ENCODE peak calls at places on chromosomes 3 and 15, in ten cellular contexts. P is naive thymus-derived CD4-positive, alpha-beta T cell; G is heart left ventricle; W is Karpas-422; D is H1; I is mammary epithelial cell; F is dorsolateral prefrontal cortex; C is upper lobe of right lung; Q is uterus; U is tibial artery. O is an unnamed sample.

GRCh38 chr3:186842426-186843038 is at the start of gene ADIPOQ:
- DNase-seq in P (no peak), G (no peak), W (no peak), D (no peak), I (no peak), F (no peak), C (no peak), Q (no peak), U (no peak), O (no peak)

GRCh38 chr15:94230886-94231727 is at the start of gene MCTP2:
- DNase-seq in P (peak), G (peak), W (peak), D (peak), I (peak), F (no peak), C (peak), Q (peak), U (peak), O (peak)

GRCh38 chr15:31077981-31078380 is 23.5 kb downstream of the TRPM1 start:
- DNase-seq in P (no peak), G (no peak), W (no peak), D (no peak), I (no peak), F (no peak), C (no peak), Q (no peak), U (no peak), O (no peak)

GRCh38 chr3:11655188-11655928 is 11.6 kb upstream of the VGLL4 start:
- DNase-seq in P (no peak), G (no peak), W (no peak), D (no peak), I (no peak), F (no peak), C (no peak), Q (no peak), U (no peak), O (no peak)

GRCh38 chr3:168116279-168116678 is 20.6 kb upstream of the GOLIM4 start:
- DNase-seq in P (no peak), G (peak), W (no peak), D (no peak), I (peak), F (no peak), C (peak), Q (peak), U (peak), O (peak)

GRCh38 chr3:189944285-189945145 is 176.2 kb downstream of the P3H2 start:
- DNase-seq in P (no peak), G (no peak), W (no peak), D (no peak), I (peak), F (no peak), C (no peak), Q (no peak), U (no peak), O (peak)

GRCh38 chr15:66951976-66952375 is 113.4 kb upstream of the SMAD3 start:
- DNase-seq in P (no peak), G (no peak), W (peak), D (no peak), I (no peak), F (no peak), C (no peak), Q (no peak), U (no peak), O (no peak)

GRCh38 chr3:107216711-107217110 is 160.5 kb upstream of the CCDC54 start:
- DNase-seq in P (no peak), G (no peak), W (no peak), D (no peak), I (peak), F (peak), C (no peak), Q (no peak), U (no peak), O (no peak)

GRCh38 chr3:29186982-29187718 is 93.7 kb upstream of the RBMS3 start:
- DNase-seq in P (no peak), G (no peak), W (no peak), D (no peak), I (peak), F (no peak), C (no peak), Q (no peak), U (no peak), O (no peak)

GRCh38 chr15:64379216-64379960 is 1.9 kb downstream of the PCLAF start:
- DNase-seq in P (peak), G (no peak), W (no peak), D (no peak), I (no peak), F (no peak), C (no peak), Q (no peak), U (no peak), O (no peak)

GRCh38 chr3:27568393-27568792 is 84.2 kb upstream of the SLC4A7 start:
- DNase-seq in P (no peak), G (peak), W (no peak), D (no peak), I (peak), F (peak), C (peak), Q (peak), U (peak), O (peak)

GRCh38 chr3:82100378-82100777 is 338.9 kb upstream of the GBE1 start:
- DNase-seq in P (no peak), G (no peak), W (no peak), D (no peak), I (peak), F (no peak), C (no peak), Q (no peak), U (no peak), O (no peak)

GRCh38 chr3:134367869-134368750 is 6.1 kb downstream of the AMOTL2 start:
- DNase-seq in P (no peak), G (no peak), W (no peak), D (no peak), I (no peak), F (no peak), C (peak), Q (no peak), U (no peak), O (no peak)

GRCh38 chr15:64643685-64644084 is 131.7 kb downstream of the RBPMS2 start:
- DNase-seq in P (no peak), G (no peak), W (no peak), D (no peak), I (no peak), F (no peak), C (no peak), Q (no peak), U (no peak), O (no peak)

GRCh38 chr3:122692674-122693073 is 12.0 kb downstream of the PARP14 start:
- DNase-seq in P (no peak), G (no peak), W (no peak), D (no peak), I (no peak), F (no peak), C (no peak), Q (no peak), U (no peak), O (no peak)

GRCh38 chr15:67098768-67099282 is 33.4 kb downstream of the SMAD3 start:
- DNase-seq in P (no peak), G (no peak), W (no peak), D (no peak), I (no peak), F (no peak), C (no peak), Q (no peak), U (no peak), O (no peak)

GRCh38 chr15:89163271-89164055 is 57.9 kb downstream of the RLBP1 start:
- DNase-seq in P (no peak), G (no peak), W (no peak), D (no peak), I (no peak), F (no peak), C (no peak), Q (no peak), U (no peak), O (no peak)

GRCh38 chr3:161104561-161105551 is at the start of gene B3GALNT1:
- DNase-seq in P (peak), G (peak), W (peak), D (peak), I (peak), F (peak), C (peak), Q (peak), U (peak), O (peak)

GRCh38 chr3:109804697-109805096 is 467.4 kb upstream of the DPPA4 start:
- DNase-seq in P (no peak), G (no peak), W (no peak), D (no peak), I (peak), F (no peak), C (no peak), Q (no peak), U (no peak), O (no peak)

GRCh38 chr3:98577178-98577895 is 16.1 kb downstream of the CPOX start:
- DNase-seq in P (no peak), G (no peak), W (no peak), D (no peak), I (peak), F (no peak), C (no peak), Q (no peak), U (no peak), O (no peak)

GRCh38 chr15:79282371-79283251 is at the start of gene ANKRD34C:
- DNase-seq in P (no peak), G (peak), W (no peak), D (no peak), I (no peak), F (peak), C (no peak), Q (no peak), U (no peak), O (no peak)

GRCh38 chr3:58492385-58492970 is 582 bp downstream of the KCTD6 start:
- DNase-seq in P (no peak), G (no peak), W (peak), D (no peak), I (no peak), F (peak), C (no peak), Q (no peak), U (no peak), O (no peak)

GRCh38 chr3:123807820-123808219 is 76.3 kb downstream of the MYLK start:
- DNase-seq in P (no peak), G (no peak), W (no peak), D (no peak), I (peak), F (no peak), C (no peak), Q (peak), U (no peak), O (peak)

GRCh38 chr3:118262800-118263402 is 771.7 kb downstream of the IGSF11 start:
- DNase-seq in P (no peak), G (no peak), W (no peak), D (no peak), I (peak), F (no peak), C (no peak), Q (no peak), U (no peak), O (no peak)

GRCh38 chr3:69710153-69710977 is 28.9 kb upstream of the MITF start:
- DNase-seq in P (no peak), G (no peak), W (no peak), D (no peak), I (no peak), F (no peak), C (no peak), Q (no peak), U (no peak), O (no peak)

GRCh38 chr3:127815001-127815400 is 7.3 kb downstream of the MGLL start:
- DNase-seq in P (no peak), G (no peak), W (no peak), D (no peak), I (no peak), F (no peak), C (no peak), Q (no peak), U (no peak), O (no peak)

GRCh38 chr3:88142094-88142624 is 7.6 kb upstream of the C3orf38 start:
- DNase-seq in P (no peak), G (no peak), W (no peak), D (no peak), I (peak), F (no peak), C (no peak), Q (no peak), U (no peak), O (no peak)

DNA sequence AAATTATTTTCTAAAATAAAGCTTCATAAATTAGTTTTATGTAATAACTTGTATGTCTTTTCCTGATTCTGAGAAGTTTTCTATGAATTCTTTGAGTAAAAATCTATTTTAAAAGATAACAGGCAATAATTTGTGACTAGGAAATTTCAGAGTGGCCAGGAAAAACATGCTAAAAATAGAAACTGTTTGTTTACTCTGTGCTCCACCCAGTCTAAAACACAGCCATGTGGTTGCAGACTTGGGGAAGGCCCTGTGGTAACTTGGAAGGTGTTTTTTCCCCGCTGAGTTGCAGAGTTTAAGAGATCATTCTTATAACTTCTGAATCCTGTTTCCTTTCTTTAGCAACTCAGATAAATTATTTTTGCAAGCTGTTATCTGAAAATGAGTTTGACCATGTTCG is 21.9 kb downstream of the PLCL2 start:
- DNase-seq in P (no peak), G (no peak), W (no peak), D (no peak), I (no peak), F (no peak), C (no peak), Q (no peak), U (peak), O (peak)
- H3K27ac ChIP-seq in P (no peak), G (peak), W (no peak), D (no peak), I (no peak), F (no peak), C (no peak), Q (peak), U (peak), O (peak)

GRCh38 chr15:85545757-85546156 is 165.4 kb downstream of the AKAP13 start:
- DNase-seq in P (no peak), G (no peak), W (no peak), D (no peak), I (no peak), F (no peak), C (no peak), Q (no peak), U (no peak), O (no peak)
- H3K27ac ChIP-seq in P (no peak), G (peak), W (no peak), D (no peak), I (no peak), F (peak), C (peak), Q (no peak), U (no peak), O (peak)

GRCh38 chr3:21163961-21164360 is 587.0 kb downstream of the ZNF385D start:
- DNase-seq in P (no peak), G (no peak), W (no peak), D (no peak), I (no peak), F (no peak), C (no peak), Q (no peak), U (no peak), O (no peak)
- H3K27ac ChIP-seq in P (no peak), G (no peak), W (no peak), D (no peak), I (no peak), F (no peak), C (no peak), Q (no peak), U (no peak), O (no peak)

GRCh38 chr3:13535526-13535875 is 13.4 kb upstream of the FBLN2 start:
- DNase-seq in P (no peak), G (no peak), W (no peak), D (no peak), I (no peak), F (no peak), C (no peak), Q (peak), U (no peak), O (no peak)
- H3K27ac ChIP-seq in P (no peak), G (no peak), W (no peak), D (no peak), I (no peak), F (no peak), C (no peak), Q (no peak), U (no peak), O (no peak)

GRCh38 chr3:14150491-14151230 is 25.8 kb downstream of the TMEM43 start:
- DNase-seq in P (no peak), G (no peak), W (no peak), D (no peak), I (no peak), F (no peak), C (no peak), Q (no peak), U (no peak), O (no peak)
- H3K27ac ChIP-seq in P (no peak), G (no peak), W (no peak), D (no peak), I (no peak), F (no peak), C (no peak), Q (no peak), U (no peak), O (no peak)

DNA sequence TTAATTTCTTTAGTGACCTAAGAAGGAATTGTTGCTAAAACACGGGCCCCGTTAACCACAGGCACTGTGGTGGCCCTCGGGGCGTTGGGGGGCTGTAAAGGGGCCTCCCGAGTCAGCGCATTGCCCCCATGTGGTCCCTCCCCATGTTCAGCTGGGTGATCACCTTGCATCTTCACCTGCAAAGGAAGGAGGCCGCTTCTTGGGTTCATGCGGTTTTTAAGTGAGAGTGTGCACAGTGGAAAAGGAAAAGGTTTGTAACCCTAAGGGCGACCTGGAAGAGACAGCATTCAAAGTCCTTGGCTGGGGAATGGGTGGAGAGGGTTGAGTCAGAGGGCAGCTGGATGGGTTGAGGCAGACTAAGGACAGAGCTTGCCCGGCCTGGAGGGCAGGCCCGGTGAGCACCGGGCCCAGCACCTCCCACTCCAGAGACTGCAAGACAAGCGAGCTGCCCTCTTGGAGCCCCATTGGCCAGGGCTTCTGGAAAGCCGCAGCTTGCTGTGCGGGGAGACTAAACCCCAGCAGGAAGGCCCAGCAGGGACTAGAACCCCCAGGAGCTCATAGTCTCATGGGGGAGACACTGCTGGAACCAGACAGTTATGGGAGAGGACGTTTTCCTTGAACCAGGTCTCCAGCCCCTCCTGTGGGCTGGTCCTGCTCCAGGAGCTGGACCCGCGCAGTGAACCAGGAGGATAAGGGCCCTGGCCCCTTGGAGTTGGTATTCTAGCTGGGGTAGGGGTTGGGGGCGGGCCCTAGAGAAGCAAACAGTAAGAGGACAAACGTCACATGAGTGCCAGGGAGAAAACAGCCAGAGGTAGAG is 59.2 kb downstream of the RGMA start:
- DNase-seq in P (no peak), G (no peak), W (no peak), D (no peak), I (peak), F (no peak), C (no peak), Q (no peak), U (no peak), O (no peak)
- H3K27ac ChIP-seq in P (no peak), G (peak), W (no peak), D (no peak), I (peak), F (peak), C (peak), Q (peak), U (peak), O (peak)